ENCODE peak calls at places on chromosome 13, in eight cellular contexts. I, Z, F, T, K, Y, D and Q are unnamed samples.

GRCh38 chr13:112575680-112576079 is 12.3 kb downstream of the TUBGCP3 start:
- DNase-seq in I (no peak), Z (peak; percentile 17), F (no peak), T (no peak), K (peak; percentile 21), Y (no peak), D (no peak), Q (peak; percentile 35)

GRCh38 chr13:90721937-90722336 is 625.5 kb upstream of the MIR17HG start:
- DNase-seq in I (no peak), Z (no peak), F (no peak), T (no peak), K (no peak), Y (no peak), D (no peak), Q (no peak)

GRCh38 chr13:21925720-21926119 is 254.8 kb downstream of the FGF9 start:
- DNase-seq in I (no peak), Z (peak; percentile 56), F (no peak), T (no peak), K (no peak), Y (no peak), D (no peak), Q (no peak)

GRCh38 chr13:47133024-47133445 is 236.2 kb upstream of the HTR2A start:
- DNase-seq in I (peak; percentile 37), Z (no peak), F (no peak), T (no peak), K (peak; percentile 29), Y (no peak), D (no peak), Q (peak; percentile 27)

GRCh38 chr13:113299951-113300350 is 2.9 kb downstream of the LAMP1 start:
- DNase-seq in I (no peak), Z (peak; percentile 57), F (no peak), T (no peak), K (no peak), Y (no peak), D (no peak), Q (no peak)

GRCh38 chr13:75507027-75508001 is 25.3 kb upstream of the TBC1D4 start:
- DNase-seq in I (no peak), Z (no peak), F (no peak), T (no peak), K (no peak), Y (no peak), D (no peak), Q (no peak)

GRCh38 chr13:60170414-60170813 is 6.7 kb upstream of the DIAPH3 start:
- DNase-seq in I (no peak), Z (no peak), F (no peak), T (no peak), K (no peak), Y (no peak), D (no peak), Q (peak; percentile 14)

GRCh38 chr13:22235285-22235949 is 564.5 kb downstream of the FGF9 start:
- DNase-seq in I (no peak), Z (no peak), F (peak; percentile 4), T (no peak), K (no peak), Y (no peak), D (no peak), Q (no peak)

GRCh38 chr13:51479199-51479523 is 26.3 kb upstream of the INTS6 start:
- DNase-seq in I (peak; percentile 41), Z (no peak), F (peak; percentile 71), T (no peak), K (peak; percentile 76), Y (no peak), D (no peak), Q (peak; percentile 49)

GRCh38 chr13:104534847-104535246 is 1468.6 kb upstream of the SLC10A2 start:
- DNase-seq in I (no peak), Z (peak; percentile 18), F (no peak), T (no peak), K (no peak), Y (no peak), D (no peak), Q (no peak)

GRCh38 chr13:79543883-79544282 is 62.9 kb downstream of the NDFIP2 start:
- DNase-seq in I (no peak), Z (no peak), F (no peak), T (no peak), K (no peak), Y (no peak), D (no peak), Q (no peak)

GRCh38 chr13:79547821-79548220 is 66.9 kb downstream of the NDFIP2 start:
- DNase-seq in I (no peak), Z (no peak), F (no peak), T (no peak), K (peak; percentile 19), Y (no peak), D (no peak), Q (peak; percentile 42)

GRCh38 chr13:79549355-79550106 is 68.6 kb downstream of the NDFIP2 start:
- DNase-seq in I (peak; percentile 14), Z (no peak), F (peak; percentile 38), T (no peak), K (peak; percentile 69), Y (peak; percentile 8), D (no peak), Q (peak; percentile 71)

GRCh38 chr13:79547211-79547610 is 66.3 kb downstream of the NDFIP2 start:
- DNase-seq in I (no peak), Z (no peak), F (no peak), T (no peak), K (no peak), Y (no peak), D (no peak), Q (no peak)

GRCh38 chr13:79548886-79549285 is 67.9 kb downstream of the NDFIP2 start:
- DNase-seq in I (peak; percentile 23), Z (no peak), F (peak; percentile 11), T (no peak), K (no peak), Y (peak; percentile 9), D (no peak), Q (peak; percentile 42)
- TF ChIP-seq CTCF in I (peak; percentile 38), Z (peak; percentile 12), F (peak; percentile 43), T (no peak), K (no peak), Y (no peak), D (peak; percentile 49), Q (peak; percentile 52)

GRCh38 chr13:41012536-41012935 is 6.6 kb downstream of the ELF1 start:
- DNase-seq in I (no peak), Z (no peak), F (no peak), T (no peak), K (no peak), Y (no peak), D (no peak), Q (no peak)

GRCh38 chr13:41011382-41011956 is 7.6 kb downstream of the ELF1 start:
- DNase-seq in I (no peak), Z (no peak), F (no peak), T (no peak), K (no peak), Y (no peak), D (no peak), Q (no peak)

GRCh38 chr13:41015920-41016319 is 3.2 kb downstream of the ELF1 start:
- DNase-seq in I (no peak), Z (no peak), F (no peak), T (no peak), K (no peak), Y (no peak), D (no peak), Q (no peak)

GRCh38 chr13:41017153-41017552 is 2.0 kb downstream of the ELF1 start:
- DNase-seq in I (no peak), Z (no peak), F (no peak), T (no peak), K (no peak), Y (no peak), D (no peak), Q (no peak)

DNA sequence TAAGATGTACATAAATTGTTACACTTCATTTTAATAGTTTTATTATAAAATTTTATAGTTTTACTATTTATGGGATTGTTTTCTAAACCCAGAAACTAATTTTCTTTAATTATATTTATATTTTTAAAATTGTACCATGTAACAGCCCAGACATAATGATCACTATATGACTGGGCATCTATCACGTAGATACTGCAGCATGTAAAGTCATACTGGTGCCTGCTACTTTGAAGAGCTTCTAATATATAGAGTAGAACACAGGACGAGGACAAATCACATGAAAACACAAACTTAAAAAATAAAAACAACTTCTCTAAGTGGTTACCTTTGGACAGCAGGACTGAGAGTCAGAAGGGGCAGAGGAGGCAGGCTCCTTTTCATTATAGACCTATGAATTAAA is 5.3 kb downstream of the ELF1 start:
- DNase-seq in I (no peak), Z (no peak), F (no peak), T (no peak), K (no peak), Y (no peak), D (no peak), Q (no peak)
- H3K4me3 ChIP-seq in I (no peak overlapping the region), Z (no peak overlapping the region), F (no peak overlapping the region), T (no peak overlapping the region), K (no peak overlapping the region), Y (no peak overlapping the region), D (no peak overlapping the region), Q (no peak overlapping the region)

DNA sequence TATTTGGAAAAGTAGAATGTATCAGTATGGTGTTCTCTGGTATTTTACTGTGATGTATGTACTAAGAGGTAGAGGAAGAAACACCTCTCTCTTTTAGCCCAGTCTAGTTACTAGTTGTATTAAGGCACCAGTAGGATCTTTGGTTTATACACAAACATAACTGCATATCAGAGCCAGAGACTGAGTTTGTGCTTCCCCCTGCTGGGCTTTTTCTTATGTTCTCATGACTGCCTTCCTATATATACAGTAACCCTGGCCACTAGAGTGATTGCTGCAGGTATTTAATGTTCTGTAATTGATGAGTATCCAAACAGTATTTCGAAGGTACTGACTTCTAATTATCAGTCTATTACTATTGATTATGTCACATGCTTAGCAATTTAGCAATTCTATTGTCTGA is 202.5 kb upstream of the KLHL1 start:
- DNase-seq in I (peak; percentile 66), Z (peak; percentile 62), F (no peak), T (no peak), K (peak; percentile 13), Y (peak; percentile 34), D (no peak), Q (peak; percentile 68)
- TF ChIP-seq CTCF in I (peak; percentile 55), Z (peak; percentile 58), F (no peak), T (peak; percentile 19), K (no peak), Y (peak; percentile 57), D (peak; percentile 50), Q (peak; percentile 63)

GRCh38 chr13:97141564-97142005 is 80.5 kb upstream of the MBNL2 start:
- DNase-seq in I (peak; percentile 87), Z (peak; percentile 91), F (peak; percentile 94), T (no peak), K (peak; percentile 88), Y (peak; percentile 63), D (peak; percentile 70), Q (peak; percentile 89)
- H3K4me3 ChIP-seq in I (no peak overlapping the region), Z (peak overlapping the region; percentile 61), F (no peak overlapping the region), T (no peak overlapping the region), K (no peak overlapping the region), Y (no peak overlapping the region), D (peak overlapping the region; percentile 21), Q (peak overlapping the region; percentile 10)